ENCODE peak calls at places on chromosomes 13 and 19, in six cellular contexts. One of them, this sample, is unnamed.

GRCh38 chr19:44807162-44807561 is 1.7 kb upstream of the BCAM start:
- DNase-seq in GM12878: no peak
- DNase-seq in lower leg skin: peak
- DNase-seq in right lobe of liver: peak
- DNase-seq in stomach: peak
- DNase-seq in ovary: peak
- DNase-seq in this sample: no peak

GRCh38 chr13:97108535-97108910 is 113.6 kb upstream of the MBNL2 start:
- DNase-seq in GM12878: no peak
- DNase-seq in lower leg skin: no peak
- DNase-seq in right lobe of liver: no peak
- DNase-seq in stomach: no peak
- DNase-seq in ovary: no peak
- DNase-seq in this sample: peak

GRCh38 chr13:33348366-33348765 is 62.8 kb upstream of the STARD13 start:
- DNase-seq in GM12878: no peak
- DNase-seq in lower leg skin: no peak
- DNase-seq in right lobe of liver: no peak
- DNase-seq in stomach: no peak
- DNase-seq in ovary: no peak
- DNase-seq in this sample: no peak

GRCh38 chr13:30371649-30372265 is 50.5 kb upstream of the UBE2L5 start:
- DNase-seq in GM12878: peak
- DNase-seq in lower leg skin: peak
- DNase-seq in right lobe of liver: no peak
- DNase-seq in stomach: peak
- DNase-seq in ovary: no peak
- DNase-seq in this sample: peak

GRCh38 chr13:65472336-65472735 is 1757.8 kb downstream of the PCDH9 start:
- DNase-seq in GM12878: no peak
- DNase-seq in lower leg skin: no peak
- DNase-seq in right lobe of liver: no peak
- DNase-seq in stomach: no peak
- DNase-seq in ovary: no peak
- DNase-seq in this sample: no peak

GRCh38 chr19:19269952-19270694 is 3.0 kb downstream of the TM6SF2 start:
- DNase-seq in GM12878: no peak
- DNase-seq in lower leg skin: no peak
- DNase-seq in right lobe of liver: no peak
- DNase-seq in stomach: no peak
- DNase-seq in ovary: no peak
- DNase-seq in this sample: no peak

GRCh38 chr13:113413898-113414282 is 39.4 kb downstream of the ADPRHL1 start:
- DNase-seq in GM12878: no peak
- DNase-seq in lower leg skin: no peak
- DNase-seq in right lobe of liver: peak
- DNase-seq in stomach: peak
- DNase-seq in ovary: no peak
- DNase-seq in this sample: no peak

GRCh38 chr13:29428310-29428991 is 167.0 kb downstream of the SLC7A1 start:
- DNase-seq in GM12878: no peak
- DNase-seq in lower leg skin: no peak
- DNase-seq in right lobe of liver: peak
- DNase-seq in stomach: no peak
- DNase-seq in ovary: peak
- DNase-seq in this sample: no peak

GRCh38 chr19:13956365-13956744 is 4.0 kb downstream of the DCAF15 start:
- DNase-seq in GM12878: no peak
- DNase-seq in lower leg skin: peak
- DNase-seq in right lobe of liver: no peak
- DNase-seq in stomach: no peak
- DNase-seq in ovary: no peak
- DNase-seq in this sample: no peak

GRCh38 chr13:47564041-47564440 is 437.0 kb downstream of the SUCLA2 start:
- DNase-seq in GM12878: no peak
- DNase-seq in lower leg skin: no peak
- DNase-seq in right lobe of liver: no peak
- DNase-seq in stomach: no peak
- DNase-seq in ovary: no peak
- DNase-seq in this sample: no peak

GRCh38 chr19:15260939-15261338 is 28.7 kb upstream of the EPHX3 start:
- DNase-seq in GM12878: no peak
- DNase-seq in lower leg skin: no peak
- DNase-seq in right lobe of liver: no peak
- DNase-seq in stomach: no peak
- DNase-seq in ovary: no peak
- DNase-seq in this sample: no peak

GRCh38 chr13:104592127-104592526 is 1525.9 kb upstream of the SLC10A2 start:
- DNase-seq in GM12878: no peak
- DNase-seq in lower leg skin: no peak
- DNase-seq in right lobe of liver: no peak
- DNase-seq in stomach: no peak
- DNase-seq in ovary: no peak
- DNase-seq in this sample: no peak

GRCh38 chr19:41570639-41571112 is 5.3 kb upstream of the CEACAM21 start:
- DNase-seq in GM12878: no peak
- DNase-seq in lower leg skin: peak
- DNase-seq in right lobe of liver: peak
- DNase-seq in stomach: peak
- DNase-seq in ovary: peak
- DNase-seq in this sample: peak

GRCh38 chr19:41578886-41579285 is 2.9 kb downstream of the CEACAM21 start:
- DNase-seq in GM12878: no peak
- DNase-seq in lower leg skin: no peak
- DNase-seq in right lobe of liver: no peak
- DNase-seq in stomach: no peak
- DNase-seq in ovary: no peak
- DNase-seq in this sample: no peak

GRCh38 chr19:41577833-41578232 is 1.9 kb downstream of the CEACAM21 start:
- DNase-seq in GM12878: no peak
- DNase-seq in lower leg skin: no peak
- DNase-seq in right lobe of liver: no peak
- DNase-seq in stomach: no peak
- DNase-seq in ovary: no peak
- DNase-seq in this sample: no peak

GRCh38 chr19:41577144-41577830 is 1.3 kb downstream of the CEACAM21 start:
- DNase-seq in GM12878: no peak
- DNase-seq in lower leg skin: no peak
- DNase-seq in right lobe of liver: no peak
- DNase-seq in stomach: no peak
- DNase-seq in ovary: no peak
- DNase-seq in this sample: no peak

GRCh38 chr19:41575998-41576397 is at the start of gene CEACAM21:
- DNase-seq in GM12878: no peak
- DNase-seq in lower leg skin: no peak
- DNase-seq in right lobe of liver: peak
- DNase-seq in stomach: peak
- DNase-seq in ovary: no peak
- DNase-seq in this sample: no peak
- H3K4me3 ChIP-seq in GM12878: peak
- H3K4me3 ChIP-seq in lower leg skin: no peak
- H3K4me3 ChIP-seq in right lobe of liver: peak
- H3K4me3 ChIP-seq in stomach: no peak
- H3K4me3 ChIP-seq in ovary: no peak
- H3K4me3 ChIP-seq in this sample: peak

DNA sequence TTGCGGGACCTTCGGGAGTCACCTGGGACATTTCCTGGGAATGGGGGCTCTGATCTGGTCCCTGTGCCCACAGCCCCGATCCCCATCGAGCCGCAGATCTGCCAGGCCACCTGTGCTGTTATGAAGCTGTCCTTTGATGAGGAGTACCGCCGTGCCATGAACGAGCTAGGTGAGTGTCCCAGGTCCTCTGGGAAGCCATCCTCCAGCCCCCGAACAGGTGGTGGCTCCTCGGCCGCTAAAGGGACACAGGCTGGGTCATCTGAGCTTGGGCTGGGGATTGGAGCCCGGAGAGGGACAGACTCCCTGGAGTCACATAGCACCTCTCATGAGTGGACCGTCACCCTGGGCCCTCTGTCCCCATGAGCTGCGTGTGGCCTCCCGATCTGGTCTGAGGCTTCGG is 8.0 kb downstream of the APC2 start:
- DNase-seq in GM12878: no peak
- DNase-seq in lower leg skin: no peak
- DNase-seq in right lobe of liver: no peak
- DNase-seq in stomach: no peak
- DNase-seq in ovary: no peak
- DNase-seq in this sample: no peak
- H3K4me3 ChIP-seq in GM12878: no peak
- H3K4me3 ChIP-seq in lower leg skin: no peak
- H3K4me3 ChIP-seq in right lobe of liver: no peak
- H3K4me3 ChIP-seq in stomach: no peak
- H3K4me3 ChIP-seq in ovary: no peak
- H3K4me3 ChIP-seq in this sample: no peak

GRCh38 chr13:24040835-24041234 is 119.7 kb upstream of the SPATA13 start:
- DNase-seq in GM12878: no peak
- DNase-seq in lower leg skin: no peak
- DNase-seq in right lobe of liver: no peak
- DNase-seq in stomach: no peak
- DNase-seq in ovary: no peak
- DNase-seq in this sample: no peak

GRCh38 chr13:24038405-24038804 is 122.1 kb upstream of the SPATA13 start:
- DNase-seq in GM12878: no peak
- DNase-seq in lower leg skin: no peak
- DNase-seq in right lobe of liver: no peak
- DNase-seq in stomach: no peak
- DNase-seq in ovary: no peak
- DNase-seq in this sample: no peak

GRCh38 chr13:24041822-24042221 is 118.7 kb upstream of the SPATA13 start:
- DNase-seq in GM12878: no peak
- DNase-seq in lower leg skin: no peak
- DNase-seq in right lobe of liver: no peak
- DNase-seq in stomach: no peak
- DNase-seq in ovary: no peak
- DNase-seq in this sample: no peak

GRCh38 chr13:24038846-24039330 is 121.6 kb upstream of the SPATA13 start:
- DNase-seq in GM12878: no peak
- DNase-seq in lower leg skin: no peak
- DNase-seq in right lobe of liver: no peak
- DNase-seq in stomach: no peak
- DNase-seq in ovary: no peak
- DNase-seq in this sample: no peak

DNA sequence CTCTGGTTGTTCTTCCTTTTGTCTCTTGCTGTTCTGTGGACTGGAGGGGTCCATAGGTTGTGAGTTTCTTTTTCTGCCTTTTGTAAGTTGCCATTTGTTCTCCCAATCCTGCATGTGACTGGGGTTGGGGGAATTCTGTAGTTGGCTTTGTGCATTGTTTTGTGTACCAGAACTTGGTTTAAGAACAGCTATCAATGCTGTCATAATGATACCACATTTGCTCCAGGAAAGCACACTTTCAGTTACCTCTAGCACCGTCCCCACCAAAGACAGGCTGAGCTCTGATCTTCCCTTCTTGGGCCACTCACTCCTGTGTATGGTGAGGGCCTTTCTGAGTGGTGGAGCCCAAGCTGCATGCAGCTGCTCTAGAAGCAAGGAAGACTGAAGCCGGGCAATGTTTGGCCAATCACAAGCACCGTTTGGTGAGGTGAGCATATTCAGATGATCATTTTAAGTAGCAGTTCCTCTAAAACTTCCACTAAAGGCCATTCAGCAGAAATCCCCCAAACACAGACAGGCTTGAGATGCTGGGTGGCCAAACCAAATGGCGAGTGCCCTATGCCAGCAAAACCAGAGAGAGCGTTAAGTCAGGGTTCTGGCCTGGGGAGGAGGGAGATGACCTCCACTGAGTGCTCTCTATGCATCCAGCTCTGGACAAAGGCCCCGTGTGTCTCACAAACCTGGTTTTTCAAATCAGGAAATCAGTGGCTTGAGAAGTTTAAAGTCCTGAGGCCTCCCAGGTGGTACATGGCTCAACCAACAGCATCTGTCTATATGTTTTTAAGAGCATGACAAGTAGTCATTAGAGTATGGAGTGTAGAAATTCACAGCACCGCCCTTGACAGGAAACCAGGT is 120.7 kb upstream of the SPATA13 start:
- DNase-seq in GM12878: peak
- DNase-seq in lower leg skin: no peak
- DNase-seq in right lobe of liver: no peak
- DNase-seq in stomach: no peak
- DNase-seq in ovary: no peak
- DNase-seq in this sample: no peak
- H3K4me3 ChIP-seq in GM12878: no peak
- H3K4me3 ChIP-seq in lower leg skin: no peak
- H3K4me3 ChIP-seq in right lobe of liver: no peak
- H3K4me3 ChIP-seq in stomach: no peak
- H3K4me3 ChIP-seq in ovary: no peak
- H3K4me3 ChIP-seq in this sample: no peak

GRCh38 chr19:41929536-41930071 is 1.4 kb upstream of the ERFL start:
- DNase-seq in GM12878: no peak
- DNase-seq in lower leg skin: no peak
- DNase-seq in right lobe of liver: no peak
- DNase-seq in stomach: no peak
- DNase-seq in ovary: no peak
- DNase-seq in this sample: no peak

GRCh38 chr19:41930322-41930722 is 2.1 kb upstream of the ERFL start:
- DNase-seq in GM12878: no peak
- DNase-seq in lower leg skin: no peak
- DNase-seq in right lobe of liver: no peak
- DNase-seq in stomach: no peak
- DNase-seq in ovary: no peak
- DNase-seq in this sample: no peak

GRCh38 chr19:41927810-41928192 is 448 bp downstream of the ERFL start:
- DNase-seq in GM12878: no peak
- DNase-seq in lower leg skin: no peak
- DNase-seq in right lobe of liver: no peak
- DNase-seq in stomach: no peak
- DNase-seq in ovary: no peak
- DNase-seq in this sample: peak

GRCh38 chr19:41928221-41928683 is at the start of gene ERFL:
- DNase-seq in GM12878: no peak
- DNase-seq in lower leg skin: no peak
- DNase-seq in right lobe of liver: no peak
- DNase-seq in stomach: no peak
- DNase-seq in ovary: no peak
- DNase-seq in this sample: no peak

DNA sequence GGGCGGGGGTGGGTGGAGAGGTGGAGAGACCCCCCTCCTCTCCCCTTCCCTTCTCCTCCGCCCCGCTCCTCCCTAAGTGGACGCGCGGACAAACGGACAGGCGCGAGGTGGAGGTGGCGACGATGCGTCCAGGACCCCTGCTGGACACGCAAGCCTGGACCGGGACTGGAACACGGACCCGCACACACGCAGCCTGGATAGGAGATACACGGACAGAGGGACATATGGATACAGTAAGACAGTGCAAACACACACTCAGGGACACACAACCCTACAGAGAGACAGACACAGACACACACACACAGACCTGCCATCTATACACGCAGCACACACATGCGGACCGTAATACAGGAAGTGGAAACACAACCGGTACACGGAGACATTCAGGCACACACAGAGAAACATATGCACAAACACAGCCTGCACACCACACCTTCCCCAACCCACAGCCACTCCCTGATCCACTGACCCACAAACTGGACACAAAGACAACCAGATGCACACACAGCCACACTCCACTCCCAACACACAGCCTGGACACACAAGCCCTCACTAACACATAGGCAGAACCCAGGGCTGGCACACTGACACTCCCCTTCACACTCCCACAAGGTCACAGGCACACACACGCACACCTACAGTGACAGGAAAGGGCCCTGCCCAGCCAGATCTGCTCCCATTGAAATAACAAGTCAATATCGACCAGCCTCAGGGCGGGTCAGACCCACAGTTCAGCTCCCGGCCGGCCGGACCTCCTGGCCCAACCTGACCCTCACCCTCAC is 696 bp upstream of the ERFL start:
- DNase-seq in GM12878: no peak
- DNase-seq in lower leg skin: no peak
- DNase-seq in right lobe of liver: no peak
- DNase-seq in stomach: no peak
- DNase-seq in ovary: no peak
- DNase-seq in this sample: peak
- H3K4me3 ChIP-seq in GM12878: peak
- H3K4me3 ChIP-seq in lower leg skin: no peak
- H3K4me3 ChIP-seq in right lobe of liver: peak
- H3K4me3 ChIP-seq in stomach: peak
- H3K4me3 ChIP-seq in ovary: peak
- H3K4me3 ChIP-seq in this sample: peak